ENCODE peak calls at places on chromosome 14, in six cellular contexts. One of them, this sample, is unnamed.

GRCh38 chr14:34203271-34203722 is 252.4 kb upstream of the EGLN3 start:
- DNase-seq in ecto neural progenitor cell: no peak
- DNase-seq in tibial artery: no peak
- DNase-seq in right cardiac atrium: no peak
- DNase-seq in HS-27A: no peak
- DNase-seq in NCI-H510A treated with DMSO at 0.1 percent for 48 hours: no peak
- DNase-seq in this sample: no peak

GRCh38 chr14:31858868-31859267 is 218.2 kb upstream of the ARHGAP5 start:
- DNase-seq in ecto neural progenitor cell: no peak
- DNase-seq in tibial artery: no peak
- DNase-seq in right cardiac atrium: no peak
- DNase-seq in HS-27A: no peak
- DNase-seq in NCI-H510A treated with DMSO at 0.1 percent for 48 hours: no peak
- DNase-seq in this sample: no peak

GRCh38 chr14:61475316-61475715 is 153.9 kb downstream of the PRKCH start:
- DNase-seq in ecto neural progenitor cell: no peak
- DNase-seq in tibial artery: no peak
- DNase-seq in right cardiac atrium: no peak
- DNase-seq in HS-27A: no peak
- DNase-seq in NCI-H510A treated with DMSO at 0.1 percent for 48 hours: peak; percentile 65
- DNase-seq in this sample: no peak

GRCh38 chr14:31763041-31763440 is 201.8 kb downstream of the NUBPL start:
- DNase-seq in ecto neural progenitor cell: no peak
- DNase-seq in tibial artery: no peak
- DNase-seq in right cardiac atrium: no peak
- DNase-seq in HS-27A: no peak
- DNase-seq in NCI-H510A treated with DMSO at 0.1 percent for 48 hours: no peak
- DNase-seq in this sample: no peak

GRCh38 chr14:84750763-84751554 is 779.0 kb upstream of the FLRT2 start:
- DNase-seq in ecto neural progenitor cell: no peak
- DNase-seq in tibial artery: no peak
- DNase-seq in right cardiac atrium: no peak
- DNase-seq in HS-27A: peak; percentile 61
- DNase-seq in NCI-H510A treated with DMSO at 0.1 percent for 48 hours: no peak
- DNase-seq in this sample: no peak

GRCh38 chr14:91249841-91250616 is 5.5 kb upstream of the GPR68 start:
- DNase-seq in ecto neural progenitor cell: peak; percentile 67
- DNase-seq in tibial artery: no peak
- DNase-seq in right cardiac atrium: peak; percentile 58
- DNase-seq in HS-27A: no peak
- DNase-seq in NCI-H510A treated with DMSO at 0.1 percent for 48 hours: peak; percentile 93
- DNase-seq in this sample: no peak

GRCh38 chr14:61559641-61560201 is 135.6 kb upstream of the HIF1A start:
- DNase-seq in ecto neural progenitor cell: no peak
- DNase-seq in tibial artery: no peak
- DNase-seq in right cardiac atrium: peak; percentile 61
- DNase-seq in HS-27A: no peak
- DNase-seq in NCI-H510A treated with DMSO at 0.1 percent for 48 hours: peak; percentile 90
- DNase-seq in this sample: no peak

GRCh38 chr14:64762044-64763034 is 58.1 kb downstream of the PLEKHG3 start:
- DNase-seq in ecto neural progenitor cell: no peak
- DNase-seq in tibial artery: peak; percentile 94
- DNase-seq in right cardiac atrium: peak; percentile 94
- DNase-seq in HS-27A: peak; percentile 43
- DNase-seq in NCI-H510A treated with DMSO at 0.1 percent for 48 hours: peak; percentile 96
- DNase-seq in this sample: no peak

GRCh38 chr14:50363734-50364113 is 33.0 kb downstream of the CDKL1 start:
- DNase-seq in ecto neural progenitor cell: no peak
- DNase-seq in tibial artery: no peak
- DNase-seq in right cardiac atrium: no peak
- DNase-seq in HS-27A: no peak
- DNase-seq in NCI-H510A treated with DMSO at 0.1 percent for 48 hours: no peak
- DNase-seq in this sample: no peak

GRCh38 chr14:105882626-105883025 is 356.2 kb downstream of the TMEM121 start:
- DNase-seq in ecto neural progenitor cell: peak; percentile 23
- DNase-seq in tibial artery: peak; percentile 35
- DNase-seq in right cardiac atrium: peak; percentile 25
- DNase-seq in HS-27A: no peak
- DNase-seq in NCI-H510A treated with DMSO at 0.1 percent for 48 hours: no peak
- DNase-seq in this sample: no peak

GRCh38 chr14:84465890-84466289 is 1064.1 kb upstream of the FLRT2 start:
- DNase-seq in ecto neural progenitor cell: no peak
- DNase-seq in tibial artery: no peak
- DNase-seq in right cardiac atrium: no peak
- DNase-seq in HS-27A: no peak
- DNase-seq in NCI-H510A treated with DMSO at 0.1 percent for 48 hours: no peak
- DNase-seq in this sample: no peak

GRCh38 chr14:94748667-94749347 is 21.1 kb downstream of the GSC start:
- DNase-seq in ecto neural progenitor cell: no peak
- DNase-seq in tibial artery: no peak
- DNase-seq in right cardiac atrium: no peak
- DNase-seq in HS-27A: no peak
- DNase-seq in NCI-H510A treated with DMSO at 0.1 percent for 48 hours: peak; percentile 51
- DNase-seq in this sample: peak; percentile 44

GRCh38 chr14:66247662-66248061 is 238.5 kb upstream of the CCDC196 start:
- DNase-seq in ecto neural progenitor cell: no peak
- DNase-seq in tibial artery: no peak
- DNase-seq in right cardiac atrium: no peak
- DNase-seq in HS-27A: no peak
- DNase-seq in NCI-H510A treated with DMSO at 0.1 percent for 48 hours: no peak
- DNase-seq in this sample: no peak

GRCh38 chr14:23005861-23006534 is 3.9 kb downstream of the C14orf93 start:
- DNase-seq in ecto neural progenitor cell: no peak
- DNase-seq in tibial artery: no peak
- DNase-seq in right cardiac atrium: no peak
- DNase-seq in HS-27A: no peak
- DNase-seq in NCI-H510A treated with DMSO at 0.1 percent for 48 hours: no peak
- DNase-seq in this sample: no peak

GRCh38 chr14:82441270-82441669 is 907.6 kb upstream of the SEL1L start:
- DNase-seq in ecto neural progenitor cell: no peak
- DNase-seq in tibial artery: no peak
- DNase-seq in right cardiac atrium: no peak
- DNase-seq in HS-27A: no peak
- DNase-seq in NCI-H510A treated with DMSO at 0.1 percent for 48 hours: no peak
- DNase-seq in this sample: no peak

GRCh38 chr14:90298230-90298629 is 33.5 kb downstream of the NRDE2 start:
- DNase-seq in ecto neural progenitor cell: no peak
- DNase-seq in tibial artery: no peak
- DNase-seq in right cardiac atrium: no peak
- DNase-seq in HS-27A: no peak
- DNase-seq in NCI-H510A treated with DMSO at 0.1 percent for 48 hours: no peak
- DNase-seq in this sample: no peak

GRCh38 chr14:30223385-30223785 is 295.7 kb upstream of the PRKD1 start:
- DNase-seq in ecto neural progenitor cell: no peak
- DNase-seq in tibial artery: peak; percentile 74
- DNase-seq in right cardiac atrium: peak; percentile 78
- DNase-seq in HS-27A: peak; percentile 97
- DNase-seq in NCI-H510A treated with DMSO at 0.1 percent for 48 hours: peak; percentile 27
- DNase-seq in this sample: peak; percentile 13

GRCh38 chr14:95787941-95788340 is 74.0 kb upstream of the TCL1A start:
- DNase-seq in ecto neural progenitor cell: no peak
- DNase-seq in tibial artery: no peak
- DNase-seq in right cardiac atrium: no peak
- DNase-seq in HS-27A: no peak
- DNase-seq in NCI-H510A treated with DMSO at 0.1 percent for 48 hours: no peak
- DNase-seq in this sample: no peak

GRCh38 chr14:54599932-54600331 is 33.0 kb downstream of the SAMD4A start:
- DNase-seq in ecto neural progenitor cell: no peak
- DNase-seq in tibial artery: no peak
- DNase-seq in right cardiac atrium: no peak
- DNase-seq in HS-27A: no peak
- DNase-seq in NCI-H510A treated with DMSO at 0.1 percent for 48 hours: no peak
- DNase-seq in this sample: no peak

GRCh38 chr14:83883732-83884131 is 1646.2 kb upstream of the FLRT2 start:
- DNase-seq in ecto neural progenitor cell: no peak
- DNase-seq in tibial artery: no peak
- DNase-seq in right cardiac atrium: no peak
- DNase-seq in HS-27A: no peak
- DNase-seq in NCI-H510A treated with DMSO at 0.1 percent for 48 hours: no peak
- DNase-seq in this sample: peak; percentile 3

GRCh38 chr14:98622208-98623051 is 649.6 kb downstream of the BCL11B start:
- DNase-seq in ecto neural progenitor cell: no peak
- DNase-seq in tibial artery: no peak
- DNase-seq in right cardiac atrium: no peak
- DNase-seq in HS-27A: no peak
- DNase-seq in NCI-H510A treated with DMSO at 0.1 percent for 48 hours: no peak
- DNase-seq in this sample: no peak

GRCh38 chr14:100902792-100903191 is 730 bp downstream of the RTL1 start:
- DNase-seq in ecto neural progenitor cell: peak; percentile 53
- DNase-seq in tibial artery: peak; percentile 20
- DNase-seq in right cardiac atrium: no peak
- DNase-seq in HS-27A: no peak
- DNase-seq in NCI-H510A treated with DMSO at 0.1 percent for 48 hours: no peak
- DNase-seq in this sample: no peak

GRCh38 chr14:104157303-104157928 is 19.0 kb downstream of the KIF26A start:
- DNase-seq in ecto neural progenitor cell: no peak
- DNase-seq in tibial artery: no peak
- DNase-seq in right cardiac atrium: no peak
- DNase-seq in HS-27A: no peak
- DNase-seq in NCI-H510A treated with DMSO at 0.1 percent for 48 hours: no peak
- DNase-seq in this sample: no peak

GRCh38 chr14:54440037-54440436 is 1.1 kb downstream of the CNIH1 start:
- DNase-seq in ecto neural progenitor cell: no peak
- DNase-seq in tibial artery: no peak
- DNase-seq in right cardiac atrium: no peak
- DNase-seq in HS-27A: no peak
- DNase-seq in NCI-H510A treated with DMSO at 0.1 percent for 48 hours: no peak
- DNase-seq in this sample: no peak

GRCh38 chr14:74934476-74935339 is 11.6 kb upstream of the RPS6KL1 start:
- DNase-seq in ecto neural progenitor cell: peak; percentile 49
- DNase-seq in tibial artery: peak; percentile 67
- DNase-seq in right cardiac atrium: peak; percentile 85
- DNase-seq in HS-27A: no peak
- DNase-seq in NCI-H510A treated with DMSO at 0.1 percent for 48 hours: no peak
- DNase-seq in this sample: no peak

GRCh38 chr14:89251066-89251465 is 166.0 kb downstream of the FOXN3 start:
- DNase-seq in ecto neural progenitor cell: no peak
- DNase-seq in tibial artery: no peak
- DNase-seq in right cardiac atrium: no peak
- DNase-seq in HS-27A: no peak
- DNase-seq in NCI-H510A treated with DMSO at 0.1 percent for 48 hours: no peak
- DNase-seq in this sample: no peak